ENCODE peak calls at places on chromosome 11, in six cellular contexts. M is psoas muscle; I is NCI-H1105 treated with DMSO at 0.1 percent for 48 hours; A is T-helper 2 cell; N is EH; U is Jurkat, Clone E6-1. X is an unnamed sample.

GRCh38 chr11:96103102-96103501 is 179.2 kb upstream of the MTMR2 start:
- DNase-seq in I (no peak), A (no peak), M (no peak), N (peak; percentile 62), U (no peak), X (no peak)

GRCh38 chr11:60916669-60917206 is 2.8 kb downstream of the TMEM109 start:
- DNase-seq in I (no peak), N (no peak), U (no peak), A (no peak), M (no peak), X (no peak)

GRCh38 chr11:130145328-130145812 is 14.2 kb upstream of the ST14 start:
- DNase-seq in A (no peak), I (no peak), N (no peak), M (no peak), U (no peak), X (no peak)

GRCh38 chr11:120134931-120135228 is 3.0 kb downstream of the TRIM29 start:
- DNase-seq in A (no peak), M (no peak), U (no peak), N (no peak), I (no peak), X (no peak)

GRCh38 chr11:8732748-8733241 is 50.2 kb downstream of the RPL27A start:
- DNase-seq in A (no peak), M (peak; percentile 89), U (no peak), N (peak; percentile 93), I (no peak), X (no peak)

GRCh38 chr11:11580831-11581492 is 40.8 kb downstream of the GALNT18 start:
- DNase-seq in I (peak; percentile 25), U (no peak), A (no peak), M (no peak), N (no peak), X (no peak)

GRCh38 chr11:98725471-98725870 is 295.3 kb upstream of the CNTN5 start:
- DNase-seq in U (no peak), M (no peak), A (no peak), I (no peak), N (no peak), X (no peak)

GRCh38 chr11:21641839-21642238 is 551.0 kb upstream of the ANO5 start:
- DNase-seq in M (no peak), N (no peak), I (no peak), U (no peak), A (no peak), X (no peak)

GRCh38 chr11:35040221-35040942 is 98.6 kb upstream of the CD44 start:
- DNase-seq in M (no peak), I (no peak), A (peak; percentile 17), U (no peak), N (peak; percentile 73), X (peak; percentile 80)

GRCh38 chr11:59463176-59463575 is 6.4 kb downstream of the OR4D6 start:
- DNase-seq in N (peak; percentile 4), M (no peak), A (no peak), U (no peak), I (no peak), X (no peak)

GRCh38 chr11:13101836-13102574 is 92.9 kb downstream of the RASSF10 start:
- DNase-seq in N (no peak), U (no peak), I (no peak), M (no peak), A (no peak), X (no peak)

GRCh38 chr11:875769-876301 is 33.2 kb downstream of the TSPAN4 start:
- DNase-seq in I (no peak), A (no peak), M (no peak), N (no peak), U (no peak), X (no peak)

GRCh38 chr11:104968856-104969776 is 742 bp upstream of the CASP4 start:
- DNase-seq in A (no peak), I (no peak), M (peak; percentile 55), N (no peak), U (no peak), X (no peak)

GRCh38 chr11:1168721-1169161 is 11.0 kb downstream of the MUC5AC start:
- DNase-seq in I (no peak), U (no peak), M (no peak), A (no peak), N (no peak), X (no peak)

GRCh38 chr11:122668562-122669090 is 13.1 kb downstream of the UBASH3B start:
- DNase-seq in M (no peak), U (peak; percentile 91), A (no peak), I (no peak), N (peak; percentile 93), X (no peak)

GRCh38 chr11:35893796-35894475 is 49.9 kb upstream of the LDLRAD3 start:
- DNase-seq in U (no peak), A (no peak), M (peak; percentile 68), I (peak; percentile 76), N (peak; percentile 6), X (peak; percentile 100)

GRCh38 chr11:114182471-114182968 is 113.7 kb upstream of the NNMT start:
- DNase-seq in I (no peak), M (peak; percentile 52), A (no peak), N (no peak), U (no peak), X (no peak)

GRCh38 chr11:8767466-8768142 is 85.0 kb downstream of the RPL27A start:
- DNase-seq in M (no peak), A (no peak), U (no peak), N (peak; percentile 80), I (no peak), X (no peak)

GRCh38 chr11:47000033-47000432 is 63.5 kb downstream of the CSTPP1 start:
- DNase-seq in A (no peak), U (no peak), I (no peak), N (no peak), M (no peak), X (no peak)

GRCh38 chr11:16195659-16196058 is 160.7 kb downstream of the SOX6 start:
- DNase-seq in A (no peak), I (no peak), M (no peak), N (peak; percentile 91), U (no peak), X (no peak)

GRCh38 chr11:76047766-76048165 is 158.5 kb downstream of the WNT11 start:
- DNase-seq in N (no peak), U (no peak), A (no peak), I (no peak), M (no peak), X (no peak)

GRCh38 chr11:9066432-9066925 is 24.9 kb downstream of the SCUBE2 start:
- DNase-seq in U (no peak), N (no peak), A (no peak), M (no peak), I (peak; percentile 46), X (no peak)

GRCh38 chr11:47188262-47188661 is 2.0 kb upstream of the PACSIN3 start:
- DNase-seq in N (no peak), U (no peak), I (no peak), A (no peak), M (no peak), X (no peak)

GRCh38 chr11:69418576-69419296 is 62.7 kb upstream of the LINC01488 start:
- DNase-seq in A (no peak), U (no peak), M (no peak), N (no peak), I (no peak), X (no peak)

GRCh38 chr11:120285256-120285655 is 39.8 kb upstream of the TLCD5 start:
- DNase-seq in I (no peak), M (no peak), N (peak; percentile 7), U (no peak), A (no peak), X (no peak)

GRCh38 chr11:12729941-12730340 is 55.7 kb downstream of the TEAD1 start:
- DNase-seq in M (no peak), U (no peak), N (no peak), I (no peak), A (no peak), X (no peak)

GRCh38 chr11:22244986-22245592 is 52.2 kb downstream of the ANO5 start:
- DNase-seq in M (peak; percentile 50), A (no peak), I (peak; percentile 51), U (peak; percentile 30), N (peak; percentile 39), X (no peak)

GRCh38 chr11:64289011-64289564 is 2.0 kb upstream of the KCNK4 start:
- DNase-seq in A (no peak), U (no peak), M (no peak), I (no peak), N (no peak), X (no peak)